ENCODE peak calls at places on chromosomes 16 and 17, in six cellular contexts. K, C, O, Q, X and P are unnamed samples.

GRCh38 chr16:68229431-68230175 is 6.3 kb downstream of the ESRP2 start:
- DNase-seq in K (peak), C (no peak), O (no peak), Q (peak), X (no peak), P (peak)

GRCh38 chr17:65102788-65103187 is 34.4 kb upstream of the RGS9 start:
- DNase-seq in K (no peak), C (no peak), O (no peak), Q (no peak), X (no peak), P (peak)

GRCh38 chr17:36992701-36993100 is 43.9 kb downstream of the AATF start:
- DNase-seq in K (no peak), C (no peak), O (no peak), Q (no peak), X (no peak), P (no peak)

GRCh38 chr17:82832411-82832810 is 7.4 kb downstream of the ZNF750 start:
- DNase-seq in K (no peak), C (no peak), O (no peak), Q (no peak), X (no peak), P (no peak)

GRCh38 chr16:66616169-66616568 is 11.7 kb downstream of the CMTM3 start:
- DNase-seq in K (no peak), C (no peak), O (no peak), Q (no peak), X (no peak), P (no peak)

GRCh38 chr17:16293918-16294317 is 59.4 kb downstream of the CENPV start:
- DNase-seq in K (no peak), C (no peak), O (no peak), Q (no peak), X (no peak), P (no peak)

GRCh38 chr16:81936209-81936608 is 75.1 kb downstream of the SDR42E1 start:
- DNase-seq in K (no peak), C (no peak), O (no peak), Q (no peak), X (no peak), P (no peak)

GRCh38 chr16:11117576-11118211 is 138.3 kb downstream of the SOCS1 start:
- DNase-seq in K (no peak), C (no peak), O (no peak), Q (no peak), X (no peak), P (no peak)

GRCh38 chr17:3695723-3696411 is at the start of gene P2RX5:
- DNase-seq in K (no peak), C (no peak), O (no peak), Q (no peak), X (no peak), P (peak)

GRCh38 chr17:82301300-82301915 is 16.0 kb downstream of the CD7 start:
- DNase-seq in K (no peak), C (no peak), O (no peak), Q (no peak), X (no peak), P (no peak)

GRCh38 chr17:43648916-43649315 is 12.8 kb downstream of the MEOX1 start:
- DNase-seq in K (no peak), C (no peak), O (no peak), Q (no peak), X (no peak), P (no peak)

GRCh38 chr16:13517856-13518255 is 402.1 kb upstream of the ERCC4 start:
- DNase-seq in K (no peak), C (no peak), O (no peak), Q (no peak), X (no peak), P (no peak)

GRCh38 chr16:75097941-75098897 is 18.4 kb downstream of the LDHD start:
- DNase-seq in K (no peak), C (no peak), O (no peak), Q (no peak), X (no peak), P (no peak)

GRCh38 chr16:82082543-82083244 is 47.6 kb downstream of the HSD17B2 start:
- DNase-seq in K (no peak), C (no peak), O (peak), Q (no peak), X (no peak), P (peak)

GRCh38 chr17:74011963-74012362 is 191.5 kb upstream of the RPL38 start:
- DNase-seq in K (no peak), C (no peak), O (no peak), Q (no peak), X (no peak), P (no peak)

GRCh38 chr17:56908061-56908542 is 5.7 kb downstream of the TRIM25 start:
- DNase-seq in K (no peak), C (no peak), O (no peak), Q (peak), X (peak), P (no peak)

GRCh38 chr17:31411707-31412285 is 20.3 kb downstream of the RAB11FIP4 start:
- DNase-seq in K (no peak), C (no peak), O (no peak), Q (no peak), X (no peak), P (no peak)

GRCh38 chr17:46035112-46035818 is 36.2 kb downstream of the STH start:
- DNase-seq in K (no peak), C (no peak), O (no peak), Q (no peak), X (no peak), P (no peak)

GRCh38 chr17:17416007-17416399 is 60.8 kb upstream of the MED9 start:
- DNase-seq in K (peak), C (no peak), O (no peak), Q (no peak), X (no peak), P (peak)

GRCh38 chr16:62832214-62832613 is 796.0 kb upstream of the CDH8 start:
- DNase-seq in K (no peak), C (no peak), O (no peak), Q (no peak), X (no peak), P (no peak)

GRCh38 chr17:75019146-75019545 is 6.7 kb downstream of the MRPL58 start:
- DNase-seq in K (no peak), C (no peak), O (no peak), Q (no peak), X (no peak), P (no peak)

GRCh38 chr17:31877911-31878702 is 19.1 kb upstream of the COPRS start:
- DNase-seq in K (no peak), C (no peak), O (no peak), Q (no peak), X (no peak), P (peak)

GRCh38 chr17:19284005-19284959 is 47.1 kb downstream of the EPN2 start:
- DNase-seq in K (no peak), C (no peak), O (no peak), Q (no peak), X (no peak), P (no peak)

GRCh38 chr17:82126479-82127314 is 28.7 kb upstream of the FASN start:
- DNase-seq in K (no peak), C (no peak), O (no peak), Q (no peak), X (no peak), P (no peak)

GRCh38 chr16:90072442-90073105 is 4.6 kb downstream of the PRDM7 start:
- DNase-seq in K (no peak), C (no peak), O (no peak), Q (no peak), X (no peak), P (peak)

GRCh38 chr16:35690413-35690812 is 2231.0 kb downstream of the TP53TG3F start:
- DNase-seq in K (no peak), C (no peak), O (no peak), Q (no peak), X (no peak), P (no peak)

GRCh38 chr17:69357701-69358100 is 30.8 kb upstream of the ABCA5 start:
- DNase-seq in K (no peak), C (no peak), O (no peak), Q (no peak), X (no peak), P (peak)

GRCh38 chr16:83842291-83842690 is 34.5 kb downstream of the HSBP1 start:
- DNase-seq in K (no peak), C (no peak), O (no peak), Q (no peak), X (no peak), P (no peak)
- H3K4me3 ChIP-seq in K (no peak), C (no peak), O (no peak), Q (no peak), X (no peak), P (no peak)

GRCh38 chr16:4415538-4416199 is 727 bp downstream of the CORO7 start:
- DNase-seq in K (peak), C (no peak), O (no peak), Q (peak), X (no peak), P (peak)

GRCh38 chr16:4412854-4413253 is 3.5 kb downstream of the CORO7 start:
- DNase-seq in K (no peak), C (no peak), O (no peak), Q (no peak), X (no peak), P (no peak)

GRCh38 chr16:4414187-4414909 is 2.0 kb downstream of the CORO7 start:
- DNase-seq in K (no peak), C (no peak), O (no peak), Q (no peak), X (no peak), P (no peak)

GRCh38 chr16:4419402-4419801 is 3.0 kb upstream of the CORO7 start:
- DNase-seq in K (no peak), C (no peak), O (no peak), Q (no peak), X (no peak), P (no peak)

DNA sequence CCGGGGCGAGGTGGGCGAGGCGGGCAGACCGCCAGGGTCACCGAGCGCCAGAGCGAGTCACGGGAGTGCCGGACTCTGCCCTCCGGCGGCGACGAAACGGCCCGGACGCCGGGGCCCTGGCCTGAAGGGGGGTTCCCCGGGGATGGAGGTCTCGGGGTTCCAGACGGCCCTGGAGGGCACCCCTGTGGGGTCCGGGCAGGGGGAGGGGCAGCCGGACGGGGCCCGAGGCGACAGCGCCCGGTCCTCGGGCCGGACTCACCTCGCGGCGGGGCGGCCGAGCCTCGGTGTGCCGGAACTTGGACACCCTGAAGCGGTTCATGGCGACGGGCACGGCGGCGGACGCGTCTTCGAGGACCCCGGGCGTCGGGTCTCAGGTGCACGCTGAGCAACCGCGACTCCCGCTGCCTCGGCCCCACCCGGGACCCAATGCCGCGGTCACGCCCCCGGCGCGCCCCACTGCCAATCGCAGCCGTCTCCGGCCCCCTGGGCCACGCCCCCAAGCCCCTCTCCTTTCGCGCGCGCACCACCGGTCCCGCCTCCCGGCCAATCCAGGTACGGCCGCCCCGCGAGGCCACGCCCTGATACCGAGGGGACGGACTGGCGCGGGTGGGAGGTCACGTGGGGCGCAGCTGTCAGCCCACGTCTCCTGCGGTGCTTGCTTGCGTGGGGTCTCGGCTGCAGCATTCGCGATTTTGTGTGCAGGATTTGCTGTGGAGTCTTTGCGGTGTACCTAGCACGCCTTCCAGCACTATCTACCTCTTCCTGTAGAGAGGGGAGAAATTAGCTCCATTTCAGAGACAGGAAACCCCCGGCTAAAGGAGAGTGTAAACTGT is at the start of gene CORO7:
- DNase-seq in K (peak), C (peak), O (no peak), Q (peak), X (peak), P (peak)
- TF ChIP-seq CTCF in K (no peak), C (peak), O (no peak), Q (no peak), X (no peak), P (no peak)

GRCh38 chr17:750431-751037 is 1.5 kb downstream of the GEMIN4 start:
- DNase-seq in K (no peak), C (no peak), O (no peak), Q (no peak), X (no peak), P (no peak)
- H3K4me3 ChIP-seq in K (peak), C (peak), O (no peak), Q (peak), X (peak), P (no peak)

GRCh38 chr16:16141784-16142396 is 81.4 kb downstream of the ABCC6 start:
- DNase-seq in K (no peak), C (no peak), O (no peak), Q (no peak), X (no peak), P (no peak)

GRCh38 chr16:16144416-16144815 is 78.9 kb downstream of the ABCC6 start:
- DNase-seq in K (no peak), C (no peak), O (peak), Q (no peak), X (no peak), P (no peak)

GRCh38 chr16:16143941-16144340 is 79.4 kb downstream of the ABCC6 start:
- DNase-seq in K (no peak), C (no peak), O (no peak), Q (no peak), X (no peak), P (no peak)

GRCh38 chr16:16141141-16141540 is 82.2 kb downstream of the ABCC6 start:
- DNase-seq in K (no peak), C (no peak), O (no peak), Q (no peak), X (no peak), P (no peak)

DNA sequence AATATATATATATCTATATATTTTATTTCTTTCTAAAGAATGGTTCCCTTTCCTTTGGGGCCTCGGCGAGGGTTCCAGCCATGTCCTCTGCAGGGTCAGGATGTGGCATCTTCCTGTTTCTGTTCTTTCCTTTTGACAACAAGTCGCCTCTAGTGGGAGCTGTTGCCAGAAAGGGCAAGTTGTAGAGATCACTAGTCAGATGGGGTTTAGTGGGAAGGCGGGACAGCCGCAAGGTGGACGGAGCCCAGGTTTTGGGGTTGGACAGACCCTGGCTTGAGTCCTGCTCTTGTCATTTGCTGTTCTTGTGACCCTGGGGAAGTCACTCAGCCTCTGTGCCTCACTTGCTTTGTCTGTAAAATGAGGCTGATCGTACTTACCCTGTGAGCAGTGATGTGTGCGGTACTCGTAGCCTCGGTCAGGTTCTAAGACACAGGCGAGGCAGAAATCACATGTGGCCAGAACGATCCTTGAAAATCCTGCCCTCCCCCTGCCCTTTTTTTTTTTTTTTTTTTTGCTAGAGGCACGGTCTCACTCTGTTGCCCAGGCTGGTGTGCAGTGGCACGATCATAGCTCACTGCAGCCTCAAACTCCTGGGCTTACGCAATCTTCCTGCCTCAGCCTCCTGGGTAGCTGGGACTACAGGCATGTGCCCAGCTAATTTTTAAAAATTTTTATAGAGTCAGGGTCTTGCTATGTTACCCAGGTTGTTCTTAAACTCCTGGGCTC is 80.1 kb downstream of the ABCC6 start:
- DNase-seq in K (peak), C (no peak), O (no peak), Q (no peak), X (no peak), P (no peak)
- TF ChIP-seq CTCF in K (peak), C (peak), O (peak), Q (no peak), X (peak), P (peak)